ENCODE peak calls at places on chromosomes 1 and 21, in six cellular contexts. C is BE2C; T is lower leg skin; R is IMR-90; V is A549; A is CD8-positive, alpha-beta T cell. K is an unnamed sample.

GRCh38 chr1:206455681-206456344 is 14.5 kb upstream of the IKBKE start:
- DNase-seq in C (peak), T (no peak), R (no peak), V (no peak), A (no peak), K (peak)

GRCh38 chr1:42385283-42385682 is 4.7 kb downstream of the RIMKLA start:
- DNase-seq in C (no peak), T (no peak), R (peak), V (peak), A (no peak), K (peak)

GRCh38 chr1:238710697-238711096 is 675.7 kb upstream of the CHRM3 start:
- DNase-seq in C (no peak), T (no peak), R (peak), V (peak), A (no peak), K (peak)

GRCh38 chr1:14626869-14627607 is 28.6 kb downstream of the KAZN start:
- DNase-seq in C (peak), T (no peak), R (peak), V (no peak), A (no peak), K (no peak)

GRCh38 chr1:15220024-15220392 is 27.0 kb upstream of the FHAD1 start:
- DNase-seq in C (no peak), T (no peak), R (no peak), V (no peak), A (no peak), K (no peak)

GRCh38 chr1:35777109-35777508 is 7.3 kb upstream of the CLSPN start:
- DNase-seq in C (no peak), T (no peak), R (no peak), V (no peak), A (no peak), K (no peak)

GRCh38 chr1:31771891-31772668 is 7.9 kb upstream of the ADGRB2 start:
- DNase-seq in C (no peak), T (no peak), R (peak), V (no peak), A (peak), K (no peak)

GRCh38 chr1:226046240-226046639 is 16.3 kb upstream of the H3-3A start:
- DNase-seq in C (no peak), T (no peak), R (peak), V (peak), A (no peak), K (peak)

GRCh38 chr1:1554926-1555915 is 14.8 kb upstream of the TMEM240 start:
- DNase-seq in C (peak), T (no peak), R (peak), V (peak), A (no peak), K (peak)

GRCh38 chr1:177338376-177338775 is 167.6 kb downstream of the BRINP2 start:
- DNase-seq in C (no peak), T (no peak), R (no peak), V (no peak), A (no peak), K (no peak)

GRCh38 chr1:51073456-51073855 is 28.6 kb upstream of the C1orf185 start:
- DNase-seq in C (no peak), T (no peak), R (no peak), V (no peak), A (no peak), K (no peak)

GRCh38 chr1:205991237-205991636 is 12.0 kb downstream of the RAB7B start:
- DNase-seq in C (no peak), T (no peak), R (peak), V (no peak), A (no peak), K (peak)

GRCh38 chr1:222521299-222522104 is 26.4 kb downstream of the HHIPL2 start:
- DNase-seq in C (no peak), T (no peak), R (peak), V (peak), A (no peak), K (peak)

GRCh38 chr1:89995595-89996397 is 886 bp downstream of the ZNF326 start:
- DNase-seq in C (no peak), T (no peak), R (no peak), V (no peak), A (no peak), K (peak)

GRCh38 chr1:65527672-65528071 is 107.2 kb downstream of the LEPR start:
- DNase-seq in C (no peak), T (no peak), R (no peak), V (no peak), A (no peak), K (no peak)

GRCh38 chr1:197331565-197331964 is 63.5 kb downstream of the CRB1 start:
- DNase-seq in C (no peak), T (no peak), R (no peak), V (no peak), A (no peak), K (no peak)

GRCh38 chr1:94743866-94744265 is 76.3 kb upstream of the SLC44A3 start:
- DNase-seq in C (no peak), T (no peak), R (peak), V (no peak), A (no peak), K (peak)

GRCh38 chr1:17158961-17159360 is 39.7 kb upstream of the PADI2 start:
- DNase-seq in C (no peak), T (no peak), R (no peak), V (no peak), A (no peak), K (no peak)

GRCh38 chr1:75901371-75901770 is 30.8 kb downstream of the ASB17 start:
- DNase-seq in C (no peak), T (no peak), R (no peak), V (no peak), A (no peak), K (no peak)

DNA sequence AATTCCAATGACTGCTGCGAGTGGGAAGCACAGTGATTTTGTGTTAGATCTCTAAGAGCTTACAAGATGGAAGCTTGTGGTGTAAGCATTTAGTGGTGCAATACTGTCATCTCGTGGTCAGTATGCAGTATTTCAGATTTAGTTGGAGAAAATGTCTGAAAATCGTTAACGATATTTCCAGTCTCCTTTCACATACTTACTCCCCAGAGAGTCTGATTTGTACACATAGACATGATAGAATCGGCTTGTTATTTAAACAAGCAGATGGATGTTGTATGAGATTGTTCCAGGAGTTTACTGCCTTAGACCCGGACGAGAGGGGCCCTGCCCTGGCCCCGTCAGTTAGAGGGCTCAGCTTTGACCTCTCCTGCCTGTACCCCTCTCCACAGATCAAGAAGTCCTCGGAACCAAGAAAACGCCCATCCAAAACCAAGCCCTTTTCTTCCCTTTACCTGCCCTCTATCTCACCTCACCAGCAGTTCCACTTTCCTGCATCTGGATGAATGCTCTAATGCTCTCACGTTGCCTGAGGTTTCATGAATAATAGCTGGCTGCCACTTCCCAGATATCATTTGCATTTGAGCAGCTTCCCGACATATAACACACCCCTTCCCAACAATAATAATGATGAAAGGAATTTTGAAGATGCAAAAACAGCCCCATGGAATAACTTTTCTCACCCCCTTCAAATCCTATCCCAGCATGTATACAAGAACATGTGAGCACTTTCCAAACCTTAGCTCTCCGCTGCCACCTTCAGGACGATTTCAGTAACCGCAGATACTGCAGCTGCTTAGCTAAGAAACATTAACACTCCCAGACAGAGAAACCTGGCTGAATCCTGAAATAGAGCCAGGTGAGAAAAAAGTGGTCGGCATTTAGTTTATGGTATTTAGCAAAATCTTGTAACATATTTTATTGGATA is 247.3 kb downstream of the LTN1 start:
- DNase-seq in C (peak), T (peak), R (peak), V (peak), A (peak), K (peak)
- H3K4me3 ChIP-seq in C (peak), T (no peak), R (peak), V (peak), A (peak), K (peak)

GRCh38 chr1:218345673-218346390 is 696 bp downstream of the TGFB2 start:
- DNase-seq in C (peak), T (peak), R (peak), V (peak), A (peak), K (peak)
- TF ChIP-seq CTCF in C (no peak), T (no peak), R (no peak), V (no peak), A (no peak), K (no peak)

GRCh38 chr1:229434641-229435051 is 752 bp upstream of the ACTA1 start:
- DNase-seq in C (peak), T (no peak), R (no peak), V (no peak), A (no peak), K (no peak)
- H3K4me3 ChIP-seq in C (peak), T (no peak), R (no peak), V (no peak), A (no peak), K (no peak)

GRCh38 chr1:160605792-160606520 is 26.7 kb upstream of the CD84 start:
- DNase-seq in C (no peak), T (no peak), R (no peak), V (no peak), A (no peak), K (no peak)

GRCh38 chr1:160608057-160608456 is 28.8 kb upstream of the CD84 start:
- DNase-seq in C (no peak), T (no peak), R (no peak), V (no peak), A (no peak), K (no peak)

GRCh38 chr1:160608514-160608913 is 29.2 kb upstream of the CD84 start:
- DNase-seq in C (no peak), T (no peak), R (no peak), V (no peak), A (no peak), K (no peak)

GRCh38 chr1:160606611-160607010 is 27.3 kb upstream of the CD84 start:
- DNase-seq in C (no peak), T (no peak), R (no peak), V (no peak), A (no peak), K (no peak)

DNA sequence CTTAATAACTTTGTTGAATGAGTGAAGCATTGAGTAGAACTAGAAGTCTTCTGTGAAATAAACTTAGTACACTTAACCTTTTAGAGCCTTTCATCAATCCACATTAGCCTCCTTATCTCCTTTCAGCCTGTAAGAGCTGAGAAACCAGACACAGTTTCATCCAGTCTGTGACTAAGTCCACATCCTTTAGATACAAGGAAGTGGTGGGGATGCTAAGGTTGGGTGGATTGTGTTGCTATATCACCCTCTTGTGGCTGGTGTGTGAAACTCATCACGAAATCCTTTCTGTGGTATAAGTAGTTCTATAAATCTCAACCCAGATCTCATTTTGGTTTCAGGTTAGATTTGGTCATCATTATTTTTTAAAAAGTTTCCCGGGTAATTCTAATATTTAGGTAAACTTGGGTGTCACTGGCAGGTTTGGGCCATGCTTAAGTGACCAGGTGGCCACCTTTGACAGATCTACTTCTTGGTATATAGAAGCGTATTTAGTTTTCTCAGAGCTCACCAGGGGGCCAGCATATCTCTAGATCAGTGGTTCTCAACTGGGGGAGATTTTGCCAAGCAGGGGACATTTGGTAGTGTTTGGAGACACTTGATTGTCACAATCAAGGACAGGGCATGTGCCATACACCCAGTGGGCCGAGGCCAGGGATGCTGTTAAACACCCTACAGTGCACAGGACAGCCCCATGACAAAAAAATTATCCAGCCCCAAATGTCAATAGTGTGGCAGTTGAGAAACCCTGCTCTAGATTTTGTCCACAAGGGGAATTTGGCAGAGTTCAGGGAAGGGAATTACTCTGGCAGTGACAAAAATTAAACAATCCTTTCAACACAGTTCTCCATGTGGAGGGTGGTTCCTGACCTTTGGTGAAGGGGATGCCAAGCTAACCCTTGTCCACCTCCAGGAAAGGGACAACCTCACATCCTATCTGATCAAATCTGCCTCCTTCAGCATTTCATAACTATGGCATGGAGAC is 28.0 kb upstream of the CD84 start:
- DNase-seq in C (peak), T (no peak), R (peak), V (peak), A (peak), K (peak)
- TF ChIP-seq CTCF in C (peak), T (no peak), R (peak), V (peak), A (peak), K (peak)

GRCh38 chr1:39490596-39491145 is 765 bp upstream of the BMP8A start:
- DNase-seq in C (no peak), T (no peak), R (no peak), V (no peak), A (peak), K (no peak)
- H3K4me3 ChIP-seq in C (no peak), T (no peak), R (no peak), V (peak), A (peak), K (no peak)

DNA sequence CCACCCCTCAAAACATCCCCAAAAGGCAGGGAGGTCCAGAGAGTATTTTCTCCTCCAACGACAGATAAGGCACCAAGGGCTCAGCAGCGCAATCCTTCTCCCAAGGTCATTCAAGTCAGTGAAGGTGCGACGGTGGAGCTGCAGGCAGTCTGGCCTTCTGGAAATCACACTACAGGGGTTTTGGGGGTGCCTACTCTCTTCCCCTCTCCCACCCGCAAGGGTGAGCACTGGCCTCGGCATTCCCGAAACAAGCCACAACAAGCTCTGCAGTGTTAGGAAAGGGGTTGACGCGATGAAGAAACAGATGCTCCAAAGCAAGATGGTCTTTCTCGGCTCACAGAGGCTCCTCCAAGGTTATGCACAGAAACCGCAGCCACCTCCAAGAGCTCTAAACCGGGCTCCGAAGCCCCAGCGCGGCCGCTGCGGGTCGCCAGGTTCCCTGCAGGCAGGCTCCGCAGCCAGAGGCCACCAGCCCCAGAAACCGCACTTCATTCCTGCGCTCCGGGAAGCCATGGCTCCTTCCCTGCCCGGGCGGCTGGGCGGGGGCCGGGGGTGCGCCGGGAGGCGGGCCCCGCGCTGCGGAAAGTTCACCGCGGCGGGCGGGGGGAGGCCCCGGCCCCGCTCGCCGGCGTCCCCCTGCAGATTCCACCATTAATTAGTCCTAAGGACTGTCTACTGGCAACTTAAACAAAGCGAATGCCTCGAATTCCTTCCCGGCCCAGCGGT is 1.1 kb downstream of the LUZP1 start:
- DNase-seq in C (peak), T (peak), R (peak), V (no peak), A (peak), K (peak)
- TF ChIP-seq CTCF in C (no peak), T (no peak), R (no peak), V (no peak), A (no peak), K (no peak)

GRCh38 chr1:207822602-207823451 is 71.0 kb downstream of the CD46 start:
- DNase-seq in C (peak), T (peak), R (peak), V (peak), A (peak), K (peak)
- H3K4me3 ChIP-seq in C (peak), T (peak), R (peak), V (peak), A (peak), K (peak)

GRCh38 chr21:36613064-36613463 is 85.9 kb upstream of the SIM2 start:
- DNase-seq in C (no peak), T (no peak), R (peak), V (no peak), A (no peak), K (no peak)
- TF ChIP-seq CTCF in C (no peak), T (no peak), R (no peak), V (no peak), A (no peak), K (no peak)